ENCODE peak calls at places on chromosomes 6 and 20, in eight cellular contexts. X is sigmoid colon; M is iPS DF 6.9; G is small intestine; J is CD8-positive, alpha-beta memory T cell; T is OCI-LY7; Q is thyroid gland; S is mesenchymal stem cell. R is an unnamed sample. For H3K4me1, the result is how much of the 10 kb centered on the place peaks cover.

GRCh38 chr6:16544006-16544405 is 217.3 kb downstream of the ATXN1 start:
- DNase-seq in X (no peak), M (no peak), G (no peak), J (no peak), T (no peak), Q (peak), S (peak), R (no peak)

GRCh38 chr6:109457596-109457996 is 2.0 kb upstream of the MICAL1 start:
- DNase-seq in X (no peak), M (no peak), G (no peak), J (no peak), T (no peak), Q (no peak), S (no peak), R (no peak)

GRCh38 chr6:27214126-27214601 is 33.3 kb upstream of the PRSS16 start:
- DNase-seq in X (no peak), M (no peak), G (no peak), J (no peak), T (no peak), Q (no peak), S (peak), R (no peak)

GRCh38 chr20:19932170-19932667 is 84.9 kb upstream of the NAA20 start:
- DNase-seq in X (peak), M (no peak), G (no peak), J (no peak), T (no peak), Q (no peak), S (peak), R (no peak)

GRCh38 chr6:145147559-145147958 is 587.8 kb downstream of the EPM2A start:
- DNase-seq in X (no peak), M (no peak), G (no peak), J (no peak), T (no peak), Q (no peak), S (peak), R (no peak)

GRCh38 chr20:50427740-50428462 is 82.3 kb upstream of the PTPN1 start:
- DNase-seq in X (peak), M (no peak), G (no peak), J (no peak), T (no peak), Q (peak), S (peak), R (no peak)

GRCh38 chr6:18280084-18280483 is 15.8 kb upstream of the DEK start:
- DNase-seq in X (no peak), M (no peak), G (no peak), J (no peak), T (no peak), Q (peak), S (no peak), R (no peak)

GRCh38 chr20:208937-209566 is 18.0 kb upstream of the DEFB129 start:
- DNase-seq in X (no peak), M (peak), G (peak), J (peak), T (peak), Q (no peak), S (peak), R (peak)

GRCh38 chr6:130035211-130035610 is 16.8 kb downstream of the L3MBTL3 start:
- DNase-seq in X (no peak), M (no peak), G (no peak), J (no peak), T (no peak), Q (no peak), S (peak), R (no peak)

GRCh38 chr20:58697201-58697866 is 4.7 kb downstream of the NPEPL1 start:
- DNase-seq in X (peak), M (no peak), G (peak), J (no peak), T (no peak), Q (no peak), S (no peak), R (no peak)

GRCh38 chr6:107634147-107635057 is 144.5 kb downstream of the SOBP start:
- DNase-seq in X (no peak), M (no peak), G (no peak), J (no peak), T (no peak), Q (peak), S (no peak), R (no peak)

GRCh38 chr6:79621579-79621978 is 9.6 kb upstream of the SH3BGRL2 start:
- DNase-seq in X (no peak), M (no peak), G (no peak), J (no peak), T (no peak), Q (no peak), S (no peak), R (no peak)

GRCh38 chr6:16482702-16483314 is 244.4 kb downstream of the GMPR start:
- DNase-seq in X (no peak), M (no peak), G (no peak), J (no peak), T (no peak), Q (no peak), S (no peak), R (no peak)

GRCh38 chr6:25085761-25086160 is 150.0 kb upstream of the RIPOR2 start:
- DNase-seq in X (no peak), M (no peak), G (no peak), J (peak), T (peak), Q (no peak), S (no peak), R (no peak)

GRCh38 chr6:43502666-43503065 is 7.5 kb downstream of the LRRC73 start:
- DNase-seq in X (no peak), M (no peak), G (no peak), J (no peak), T (no peak), Q (no peak), S (no peak), R (no peak)

GRCh38 chr6:159875194-159875593 is 15.6 kb upstream of the MAS1 start:
- DNase-seq in X (no peak), M (peak), G (no peak), J (no peak), T (peak), Q (no peak), S (no peak), R (no peak)

GRCh38 chr6:12348530-12349511 is 58.7 kb downstream of the EDN1 start:
- DNase-seq in X (no peak), M (no peak), G (peak), J (no peak), T (no peak), Q (no peak), S (peak), R (peak)

GRCh38 chr6:75759207-75759606 is 10.2 kb downstream of the MYO6 start:
- DNase-seq in X (no peak), M (no peak), G (no peak), J (no peak), T (no peak), Q (peak), S (no peak), R (no peak)

GRCh38 chr6:22071655-22072054 is 225.2 kb downstream of the PRL start:
- DNase-seq in X (peak), M (no peak), G (no peak), J (no peak), T (no peak), Q (peak), S (peak), R (no peak)

GRCh38 chr6:32116674-32117073 is 7.5 kb upstream of the TNXB start:
- DNase-seq in X (no peak), M (no peak), G (no peak), J (no peak), T (peak), Q (no peak), S (peak), R (no peak)

GRCh38 chr6:125102901-125103300 is 50.7 kb upstream of the TPD52L1 start:
- DNase-seq in X (no peak), M (no peak), G (no peak), J (no peak), T (no peak), Q (no peak), S (peak), R (peak)

GRCh38 chr20:3889489-3890409 is 562 bp downstream of the PANK2 start:
- DNase-seq in X (peak), M (no peak), G (peak), J (peak), T (peak), Q (peak), S (peak), R (peak)

GRCh38 chr20:3888622-3889488 is at the start of gene PANK2:
- DNase-seq in X (peak), M (peak), G (peak), J (peak), T (peak), Q (peak), S (peak), R (peak)

GRCh38 chr20:3890410-3890751 is 1.2 kb downstream of the PANK2 start:
- DNase-seq in X (peak), M (no peak), G (no peak), J (no peak), T (peak), Q (no peak), S (peak), R (no peak)

GRCh38 chr20:3887870-3888614 is 1.1 kb upstream of the PANK2 start:
- DNase-seq in X (peak), M (no peak), G (peak), J (no peak), T (no peak), Q (peak), S (no peak), R (no peak)

DNA sequence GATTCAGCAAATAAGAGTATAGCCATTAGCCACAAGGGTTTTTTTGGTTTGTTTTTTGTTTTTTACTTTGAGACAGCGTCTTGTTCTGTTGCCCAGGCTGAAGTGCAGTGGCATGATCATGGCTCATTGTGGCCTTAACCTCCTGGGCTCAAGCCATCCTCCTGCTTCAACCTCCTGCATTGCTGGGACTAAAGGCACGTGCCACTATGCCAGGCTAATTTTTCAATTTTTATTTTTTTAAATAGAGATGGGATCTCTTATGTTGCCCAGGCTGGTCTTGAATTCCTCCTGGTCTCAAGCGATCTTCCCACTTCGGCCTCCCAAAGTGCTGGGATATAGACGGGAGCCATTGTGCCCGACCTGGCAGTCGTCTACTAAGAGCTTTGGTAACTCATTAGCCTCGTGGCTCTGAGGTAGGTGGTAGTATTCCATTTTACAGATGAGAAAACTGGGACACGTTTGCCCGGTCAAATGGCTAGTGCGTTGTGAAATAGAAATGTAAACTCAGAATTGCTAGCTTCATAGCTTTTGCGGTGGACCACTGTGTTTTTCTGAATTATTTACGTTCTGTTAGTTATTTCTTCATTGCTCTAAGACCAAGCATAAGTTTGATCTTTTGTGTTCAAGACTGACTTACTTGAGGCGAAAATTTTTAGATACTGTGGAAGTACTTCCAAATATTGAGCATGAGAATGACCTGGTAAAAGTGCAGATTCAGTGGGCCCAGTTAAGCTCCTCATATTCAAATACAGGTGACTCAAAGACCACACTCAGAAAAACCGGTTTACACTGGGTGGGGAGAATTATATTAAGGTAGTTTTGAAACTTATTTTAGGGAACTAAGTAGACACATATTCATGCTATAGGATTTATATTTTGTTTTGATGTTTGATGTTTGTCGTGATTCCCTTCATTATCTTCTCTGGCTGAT is 2.1 kb downstream of the PANK2 start:
- DNase-seq in X (peak), M (no peak), G (no peak), J (no peak), T (peak), Q (no peak), S (no peak), R (no peak)
- H3K4me1 ChIP-seq in X (half or more), M (under half), G (under half), J (half or more), T (under half), Q (half or more), S (under half), R (under half)

DNA sequence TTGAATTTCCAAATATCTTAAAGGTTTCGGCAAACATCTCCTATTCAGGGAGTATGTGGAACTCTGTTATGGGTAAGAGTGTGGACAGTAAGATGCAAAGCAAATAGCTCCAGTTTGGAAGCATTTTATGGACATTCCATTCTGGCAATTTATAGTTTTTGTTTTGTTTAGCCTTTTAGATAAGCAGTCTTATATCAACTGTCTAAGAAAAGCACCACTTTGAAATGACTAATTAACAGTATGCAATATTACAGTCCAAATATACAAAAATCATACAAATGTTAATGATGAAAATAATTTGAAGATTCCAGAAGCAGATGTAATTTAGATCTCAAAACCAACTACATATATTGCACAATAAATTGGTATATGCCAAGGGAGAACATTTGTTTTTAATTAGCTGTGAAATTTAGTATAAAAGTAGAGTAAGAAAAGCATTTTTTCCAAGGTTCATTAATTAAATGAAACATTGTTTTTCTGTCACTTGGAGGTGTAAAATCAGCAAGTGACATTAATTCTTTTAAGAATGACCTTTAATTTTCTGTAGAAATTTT is 158.8 kb downstream of the KIF6 start:
- DNase-seq in X (no peak), M (no peak), G (no peak), J (no peak), T (no peak), Q (no peak), S (peak), R (no peak)
- H3K27ac ChIP-seq in X (peak), M (no peak), G (no peak), J (no peak), T (no peak), Q (no peak), S (no peak), R (no peak)

GRCh38 chr6:138540468-138540867 is 41.2 kb upstream of the NHSL1 start:
- DNase-seq in X (no peak), M (no peak), G (no peak), J (no peak), T (no peak), Q (no peak), S (peak), R (peak)
- H3K4me3 ChIP-seq in X (no peak), M (no peak), G (no peak), J (no peak), T (no peak), Q (no peak), S (no peak), R (no peak)

DNA sequence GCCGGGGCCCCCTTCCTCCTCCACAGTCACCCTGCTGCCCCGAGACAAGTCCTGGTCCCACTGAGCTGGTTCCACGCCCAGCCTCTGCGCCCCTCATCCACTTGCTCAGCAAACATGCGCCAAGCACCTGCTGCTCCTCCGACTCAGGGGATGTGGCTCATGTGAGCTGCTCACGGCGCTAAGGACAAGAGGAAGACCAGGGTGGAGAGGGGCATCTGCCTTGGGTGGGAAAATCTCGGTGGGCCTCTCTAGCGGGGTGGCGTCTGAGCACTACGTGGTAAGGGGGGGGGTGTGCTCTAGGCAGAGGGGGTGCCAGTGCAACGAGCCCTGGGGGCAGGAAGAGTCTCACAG is 4.5 kb downstream of the LAMA5 start:
- DNase-seq in X (no peak), M (no peak), G (no peak), J (no peak), T (no peak), Q (no peak), S (no peak), R (no peak)
- H3K4me1 ChIP-seq in X (half or more), M (under half), G (under half), J (under half), T (half or more), Q (half or more), S (half or more), R (half or more)

DNA sequence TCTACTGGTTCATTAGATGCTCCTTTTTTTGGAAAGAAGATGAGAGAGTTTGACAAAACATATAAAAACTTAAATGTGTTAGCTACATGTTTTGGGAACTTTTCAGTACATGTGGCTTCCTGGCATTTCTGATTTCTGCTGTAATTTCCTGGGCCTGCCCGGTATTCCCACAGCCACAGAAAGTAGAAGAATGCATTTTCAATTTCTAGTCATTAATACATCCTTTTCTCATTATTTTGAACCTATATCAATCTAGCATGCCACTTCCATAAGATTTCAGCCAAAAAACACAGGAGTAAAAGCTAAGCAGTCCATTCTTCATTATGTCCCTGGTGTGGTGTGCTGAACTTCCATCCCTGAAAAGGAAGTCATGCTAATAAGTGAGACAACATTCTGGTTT is 198.3 kb downstream of the WDR27 start:
- DNase-seq in X (no peak), M (no peak), G (no peak), J (no peak), T (no peak), Q (no peak), S (no peak), R (no peak)
- H3K27ac ChIP-seq in X (no peak), M (no peak), G (no peak), J (no peak), T (no peak), Q (no peak), S (no peak), R (no peak)

R was measured in SJSA1.